ENCODE peak calls at places on chromosomes 11 and 22, in six cellular contexts. J is naive thymus-derived CD4-positive, alpha-beta T cell; U is pancreas; T is lung; G is K562; Q is mesenchymal stem cell. Z is an unnamed sample. For H3K9me3 and H3K27me3, the result is how much of the 10 kb centered on the place peaks cover.

GRCh38 chr11:129286813-129287212 is 88.8 kb upstream of the BARX2 start:
- DNase-seq in Q (peak), J (no peak), G (no peak), U (no peak), T (no peak), Z (no peak)

GRCh38 chr11:43282607-43283440 is 29.0 kb upstream of the API5 start:
- DNase-seq in T (no peak), U (peak), Q (peak), J (peak), G (peak), Z (peak)

GRCh38 chr22:36660931-36661330 is 42.6 kb downstream of the CACNG2 start:
- DNase-seq in T (no peak), J (no peak), Q (no peak), U (no peak), G (no peak), Z (no peak)

GRCh38 chr11:112085822-112086421 is 634 bp downstream of the TIMM8B start:
- DNase-seq in Q (peak), U (no peak), J (no peak), T (no peak), G (peak), Z (no peak)

GRCh38 chr11:88418508-88418907 is 81.0 kb upstream of the CTSC start:
- DNase-seq in J (no peak), U (no peak), T (peak), G (no peak), Q (no peak), Z (no peak)

GRCh38 chr11:10522921-10523320 is 18.1 kb downstream of the RNF141 start:
- DNase-seq in Q (no peak), U (no peak), G (no peak), T (no peak), J (no peak), Z (no peak)

GRCh38 chr11:96357794-96358193 is 14.8 kb upstream of the MAML2 start:
- DNase-seq in J (no peak), Q (no peak), T (no peak), G (no peak), U (no peak), Z (no peak)

GRCh38 chr11:30196400-30197206 is 34.2 kb upstream of the FSHB start:
- DNase-seq in Q (peak), T (peak), G (peak), U (peak), J (no peak), Z (peak)

DNA sequence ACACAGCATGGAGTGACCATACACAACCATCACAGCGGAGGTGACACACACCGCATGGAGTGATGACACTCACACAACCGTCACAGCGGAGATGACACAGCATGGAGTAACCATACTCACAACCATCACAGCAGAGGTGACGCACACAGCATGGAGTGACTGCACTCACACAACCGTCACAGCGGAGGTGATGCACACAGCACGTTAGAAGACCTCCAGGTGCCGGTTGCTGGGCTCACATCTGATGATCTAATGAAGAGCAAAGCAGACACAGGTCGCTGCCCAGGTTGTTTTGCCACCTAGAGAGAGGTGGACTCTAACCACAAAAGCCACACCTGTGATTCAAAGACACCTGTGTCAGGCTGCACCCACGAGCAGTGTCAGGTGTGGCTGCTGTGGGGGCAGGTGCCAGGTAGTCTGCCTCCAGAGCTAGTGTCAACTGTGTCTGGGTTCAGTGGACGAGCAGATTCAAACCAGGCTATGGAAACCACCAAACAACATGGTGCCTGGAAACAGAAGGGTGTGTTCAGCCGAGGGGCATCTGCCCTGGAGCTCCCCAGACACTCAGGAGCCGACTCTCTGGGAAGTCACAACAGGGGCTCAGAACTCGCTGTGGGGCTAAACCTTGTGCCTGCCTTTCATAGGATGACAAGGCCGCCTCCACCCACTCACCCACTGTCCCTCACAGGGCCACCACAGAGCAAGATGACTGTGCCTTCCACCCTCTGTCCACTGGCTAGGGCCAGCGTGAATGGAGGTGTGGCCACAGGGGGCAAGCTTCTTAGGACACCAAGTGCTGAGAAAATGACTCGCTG is 608.2 kb downstream of the TBC1D22A start:
- DNase-seq in G (no peak), Q (no peak), T (no peak), J (no peak), U (no peak), Z (no peak)
- H3K9me3 ChIP-seq in G (under half), Q (under half), T (under half), J (under half), U (under half), Z (under half)

GRCh38 chr11:57937431-57937830 is 86.2 kb upstream of the OR9Q1 start:
- DNase-seq in Q (no peak), G (no peak), J (no peak), U (no peak), T (no peak), Z (no peak)

GRCh38 chr11:57942808-57943207 is 80.9 kb upstream of the OR9Q1 start:
- DNase-seq in T (no peak), Q (no peak), U (no peak), J (no peak), G (no peak), Z (no peak)

GRCh38 chr11:57938351-57938750 is 85.3 kb upstream of the OR9Q1 start:
- DNase-seq in Q (no peak), T (no peak), G (no peak), U (no peak), J (no peak), Z (no peak)

GRCh38 chr11:57940044-57940781 is 83.5 kb upstream of the OR9Q1 start:
- DNase-seq in Q (no peak), U (no peak), T (no peak), G (no peak), J (no peak), Z (no peak)

DNA sequence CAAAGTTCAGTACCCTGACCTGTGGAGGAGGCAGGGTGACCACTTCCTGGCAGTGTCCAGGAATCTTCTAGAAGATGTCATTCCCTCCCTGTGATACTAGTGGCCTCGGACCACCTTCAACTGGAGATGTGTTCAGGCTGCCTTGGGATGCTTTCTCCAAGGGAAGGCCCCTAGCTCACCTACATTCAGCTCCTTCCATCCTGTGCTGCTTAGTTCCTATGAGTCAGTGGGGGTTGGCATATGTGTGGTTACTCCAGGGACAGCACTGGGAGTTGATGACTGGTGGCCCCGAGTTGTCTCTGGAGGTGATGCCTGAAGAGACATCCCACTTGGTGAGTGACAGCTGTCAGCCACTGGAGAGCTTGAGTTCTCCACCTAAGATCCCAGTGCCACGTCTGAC is 81.8 kb upstream of the OR9Q1 start:
- DNase-seq in T (no peak), Q (no peak), G (no peak), U (no peak), J (no peak), Z (no peak)
- H3K27me3 ChIP-seq in T (under half), Q (under half), G (under half), U (under half), J (under half), Z (under half)

GRCh38 chr11:116723511-116723910 is 49.3 kb downstream of the BUD13 start:
- DNase-seq in J (no peak), Q (no peak), T (no peak), U (no peak), G (no peak), Z (no peak)

GRCh38 chr11:116720895-116721294 is 51.9 kb downstream of the BUD13 start:
- DNase-seq in J (no peak), U (no peak), T (no peak), Q (no peak), G (no peak), Z (no peak)

GRCh38 chr11:116724813-116725212 is 48.0 kb downstream of the BUD13 start:
- DNase-seq in Q (no peak), T (no peak), J (no peak), U (no peak), G (no peak), Z (no peak)

GRCh38 chr11:116719102-116719501 is 53.7 kb downstream of the BUD13 start:
- DNase-seq in G (no peak), U (no peak), T (no peak), Q (no peak), J (no peak), Z (no peak)

DNA sequence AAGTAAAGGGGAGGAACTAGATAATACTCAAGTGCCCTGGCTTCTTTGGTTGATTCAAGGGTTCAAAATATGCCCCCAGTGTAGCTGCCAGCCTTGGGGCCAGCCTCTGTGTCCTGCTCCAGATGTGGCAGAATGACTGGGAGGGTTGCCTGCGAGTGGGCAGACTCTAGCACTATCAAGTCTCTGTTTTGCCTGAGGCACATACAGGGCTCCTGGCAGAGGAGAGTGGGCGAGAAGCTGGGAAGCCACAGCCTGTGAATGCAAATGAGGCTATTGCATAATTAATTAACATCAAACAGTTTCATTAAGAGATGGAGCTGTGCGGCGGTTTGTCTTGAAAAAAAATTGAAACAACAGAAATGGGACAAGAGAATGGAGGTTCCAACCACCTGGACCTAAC is 50.8 kb downstream of the BUD13 start:
- DNase-seq in U (no peak), J (no peak), G (no peak), T (no peak), Q (no peak), Z (no peak)
- H3K27ac ChIP-seq in U (no peak), J (no peak), G (no peak), T (no peak), Q (no peak), Z (no peak)

GRCh38 chr11:1255151-1255550 is 32.3 kb downstream of the MUC5B start:
- DNase-seq in G (no peak), J (no peak), Q (no peak), T (no peak), U (no peak), Z (no peak)
- H3K9me3 ChIP-seq in G (under half), J (under half), Q (under half), T (under half), U (under half), Z (under half)

GRCh38 chr11:61529537-61530225 is 21.1 kb downstream of the LRRC10B start:
- DNase-seq in Q (no peak), T (no peak), G (no peak), U (peak), J (no peak), Z (no peak)

GRCh38 chr11:61526956-61527731 is 18.6 kb downstream of the LRRC10B start:
- DNase-seq in U (no peak), Q (no peak), T (no peak), G (no peak), J (no peak), Z (no peak)

GRCh38 chr11:61526229-61526628 is 17.7 kb downstream of the LRRC10B start:
- DNase-seq in J (no peak), T (no peak), G (no peak), Q (no peak), U (no peak), Z (no peak)

GRCh38 chr11:61531033-61531432 is 22.5 kb downstream of the LRRC10B start:
- DNase-seq in G (no peak), U (no peak), T (no peak), Q (no peak), J (no peak), Z (no peak)

DNA sequence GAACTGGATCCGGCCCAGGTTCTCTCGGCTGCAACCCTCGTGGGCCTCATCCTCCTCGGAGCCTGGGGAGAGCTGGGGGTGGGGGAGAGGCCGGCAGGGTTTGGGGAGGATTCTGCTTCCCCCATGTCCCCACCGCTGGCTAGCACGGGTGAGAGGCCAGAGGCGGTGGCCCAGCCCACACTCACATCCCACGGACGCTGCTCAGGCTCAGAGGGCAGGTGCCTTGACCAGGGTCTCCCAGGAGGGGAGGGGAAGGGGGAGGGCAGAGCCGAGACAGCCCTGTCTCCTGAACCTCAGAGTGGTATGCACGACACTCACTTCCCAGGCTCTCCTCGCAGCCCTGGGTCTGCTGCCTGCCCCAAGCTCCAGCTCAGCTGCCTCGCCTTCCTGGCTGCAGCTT is 19.6 kb downstream of the LRRC10B start:
- DNase-seq in T (no peak), J (no peak), Q (no peak), G (no peak), U (no peak), Z (no peak)
- H3K27me3 ChIP-seq in T (under half), J (under half), Q (under half), G (half or more), U (under half), Z (under half)

GRCh38 chr22:38774496-38775166 is 18.8 kb upstream of the SUN2 start:
- DNase-seq in Q (no peak), G (no peak), T (no peak), U (no peak), J (no peak), Z (no peak)

GRCh38 chr22:38777087-38777671 is 16.8 kb downstream of the DNAL4 start:
- DNase-seq in G (no peak), Q (no peak), U (no peak), T (no peak), J (no peak), Z (no peak)

GRCh38 chr22:38773363-38773946 is 17.7 kb upstream of the SUN2 start:
- DNase-seq in T (no peak), J (no peak), Q (no peak), G (no peak), U (no peak), Z (no peak)

GRCh38 chr22:38776086-38776485 is 17.9 kb downstream of the DNAL4 start:
- DNase-seq in U (no peak), T (no peak), J (no peak), G (no peak), Q (no peak), Z (no peak)

DNA sequence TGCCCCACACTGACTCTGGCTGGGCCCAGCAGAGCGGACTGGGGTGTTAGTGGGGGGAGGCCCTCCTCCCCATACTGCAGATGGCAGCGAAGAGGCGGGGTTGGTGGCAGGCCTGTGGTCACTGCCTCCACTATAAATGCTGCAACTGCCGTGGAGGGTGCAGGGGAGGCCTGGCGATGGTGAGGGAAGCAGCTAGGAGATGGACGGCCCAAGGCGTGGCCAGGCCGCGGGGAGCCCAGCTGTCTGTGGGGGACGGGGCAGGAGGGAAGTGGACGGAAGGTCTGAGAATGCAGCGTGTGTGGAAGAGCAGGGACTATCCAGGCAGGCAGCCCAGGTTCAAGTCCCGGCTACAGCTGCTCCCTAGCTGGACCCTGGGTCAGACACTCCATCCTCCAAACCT is 18.3 kb downstream of the DNAL4 start:
- DNase-seq in U (no peak), T (no peak), G (no peak), J (no peak), Q (no peak), Z (no peak)
- H3K27ac ChIP-seq in U (no peak), T (no peak), G (no peak), J (no peak), Q (no peak), Z (no peak)

DNA sequence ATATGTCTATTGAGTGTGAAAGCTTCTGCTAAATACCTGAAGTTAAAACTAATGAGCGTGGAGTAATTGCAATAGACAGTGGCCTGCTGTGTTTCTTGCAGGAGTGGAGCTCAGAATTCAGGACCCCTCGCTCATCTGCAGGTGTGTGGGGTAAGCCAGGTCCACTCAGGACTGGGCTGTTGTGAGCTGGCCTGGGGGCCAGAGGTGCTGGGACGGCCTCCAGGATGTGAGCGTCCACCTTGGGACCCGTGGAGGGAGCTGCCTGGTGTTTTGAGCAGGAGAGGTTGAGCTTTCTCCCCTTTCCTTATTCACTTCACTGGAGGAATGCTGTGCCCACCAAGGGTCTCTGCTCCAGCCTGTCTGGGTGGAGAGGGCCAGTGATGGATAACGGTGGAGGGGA is 681.2 kb downstream of the BRD1 start:
- DNase-seq in T (no peak), J (no peak), U (no peak), Q (no peak), G (no peak), Z (no peak)
- H3K9me3 ChIP-seq in T (under half), J (under half), U (under half), Q (under half), G (under half), Z (under half)